ENCODE peak calls at places on chromosome 16, in four cellular contexts. O is cardiac muscle cell, M is AG04450, A is upper lobe of right lung. V is an unnamed sample.

GRCh38 chr16:11560701-11561439 is 25.8 kb downstream of the LITAF start:
- DNase-seq in M (no peak), A (peak; percentile 49), O (no peak), V (no peak)

GRCh38 chr16:23227529-23227928 is 45.0 kb downstream of the SCNN1G start:
- DNase-seq in M (no peak), A (no peak), O (no peak), V (peak; percentile 61)

GRCh38 chr16:12515771-12516170 is 287.9 kb downstream of the CPPED1 start:
- DNase-seq in O (no peak), A (no peak), M (no peak), V (no peak)

GRCh38 chr16:54055864-54056263 is 230.7 kb downstream of the IRX3 start:
- DNase-seq in M (no peak), O (no peak), A (no peak), V (no peak)

GRCh38 chr16:10817963-10818941 is at the start of gene TVP23A:
- DNase-seq in A (no peak), O (peak; percentile 47), M (no peak), V (peak; percentile 52)

GRCh38 chr16:57578521-57579360 is 36.3 kb downstream of the ADGRG5 start:
- DNase-seq in M (no peak), O (no peak), A (no peak), V (no peak)

GRCh38 chr16:67504190-67505021 is 21.1 kb upstream of the AGRP start:
- DNase-seq in M (no peak), O (no peak), A (peak; percentile 75), V (peak; percentile 40)

GRCh38 chr16:69880640-69881133 is 70.4 kb upstream of the CLEC18A start:
- DNase-seq in O (peak; percentile 40), A (no peak), M (no peak), V (no peak)

GRCh38 chr16:58497935-58498334 is 2.0 kb upstream of the NDRG4 start:
- DNase-seq in A (no peak), M (no peak), O (no peak), V (no peak)

GRCh38 chr16:66222756-66223155 is 143.7 kb upstream of the CDH5 start:
- DNase-seq in M (no peak), O (no peak), A (no peak), V (no peak)

GRCh38 chr16:22189473-22190168 is 16.5 kb upstream of the EEF2K start:
- DNase-seq in M (no peak), O (peak; percentile 56), A (peak; percentile 68), V (peak; percentile 38)

GRCh38 chr16:71610936-71611871 is 14.8 kb upstream of the MARVELD3 start:
- DNase-seq in A (peak; percentile 90), M (no peak), O (peak; percentile 78), V (peak; percentile 81)

GRCh38 chr16:14302031-14302398 is 230.9 kb downstream of the MRTFB start:
- DNase-seq in A (peak; percentile 77), O (peak; percentile 86), M (no peak), V (peak; percentile 56)

GRCh38 chr16:68414581-68414980 is 33.7 kb downstream of the SMPD3 start:
- DNase-seq in A (no peak), O (no peak), M (no peak), V (no peak)

GRCh38 chr16:64590516-64590915 is 531.3 kb downstream of the CDH11 start:
- DNase-seq in O (peak; percentile 9), A (no peak), M (no peak), V (no peak)

GRCh38 chr16:64596196-64596595 is 525.7 kb downstream of the CDH11 start:
- DNase-seq in O (no peak), M (no peak), A (no peak), V (no peak)
- H3K9me3 ChIP-seq in O (no peaks in the 10 kb centered on the region), M (no peaks in the 10 kb centered on the region), A (no peaks in the 10 kb centered on the region), V (no peaks in the 10 kb centered on the region)

DNA sequence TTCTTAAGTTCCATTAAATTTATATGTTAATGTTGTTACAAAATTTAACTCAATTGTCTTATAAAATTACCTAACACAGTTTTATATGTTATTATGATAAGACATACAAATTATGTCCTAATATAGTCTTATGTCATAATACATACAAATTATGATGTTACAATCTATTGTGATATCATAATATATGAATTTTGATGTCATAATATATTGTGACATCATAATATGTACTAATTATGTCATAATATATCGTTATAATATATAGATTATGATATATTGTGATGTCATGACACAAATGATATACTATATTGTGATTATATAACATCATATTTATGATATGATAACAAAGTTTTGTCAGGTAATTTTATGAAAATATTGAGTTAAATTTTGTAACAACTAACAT is 1789.6 kb downstream of the TP53TG3F start:
- DNase-seq in M (no peak), O (no peak), A (no peak), V (no peak)
- H3K9me3 ChIP-seq in M (peaks cover 27% of the 10 kb centered on the region), O (peaks cover 8% of the 10 kb centered on the region), A (peaks cover 2% of the 10 kb centered on the region), V (no peaks in the 10 kb centered on the region)

GRCh38 chr16:35598696-35599332 is 2139.4 kb downstream of the TP53TG3F start:
- DNase-seq in A (no peak), M (no peak), O (no peak), V (no peak)

GRCh38 chr16:35602116-35602515 is 2142.7 kb downstream of the TP53TG3F start:
- DNase-seq in A (no peak), M (no peak), O (no peak), V (no peak)

GRCh38 chr16:35596467-35596866 is 2137.1 kb downstream of the TP53TG3F start:
- DNase-seq in O (no peak), M (no peak), A (no peak), V (no peak)

GRCh38 chr16:35599429-35600165 is 2140.2 kb downstream of the TP53TG3F start:
- DNase-seq in O (no peak), M (no peak), A (no peak), V (no peak)
- H3K9me3 ChIP-seq in O (no peaks in the 10 kb centered on the region), M (peaks cover 18% of the 10 kb centered on the region), A (no peaks in the 10 kb centered on the region), V (no peaks in the 10 kb centered on the region)

GRCh38 chr16:82728901-82729300 is 102.1 kb downstream of the CDH13 start:
- DNase-seq in O (no peak), A (no peak), M (no peak), V (no peak)
- H3K9me3 ChIP-seq in O (no peaks in the 10 kb centered on the region), A (no peaks in the 10 kb centered on the region), M (no peaks in the 10 kb centered on the region), V (no peaks in the 10 kb centered on the region)

GRCh38 chr16:76705883-76706282 is 428.7 kb downstream of the CNTNAP4 start:
- DNase-seq in O (no peak), M (no peak), A (no peak), V (no peak)
- H3K9me3 ChIP-seq in O (no peaks in the 10 kb centered on the region), M (no peaks in the 10 kb centered on the region), A (no peaks in the 10 kb centered on the region), V (no peaks in the 10 kb centered on the region)

GRCh38 chr16:35146723-35147458 is 1687.5 kb downstream of the TP53TG3F start:
- DNase-seq in O (no peak), M (no peak), A (peak; percentile 37), V (no peak)
- H3K9me3 ChIP-seq in O (no peaks in the 10 kb centered on the region), M (peaks cover 98% of the 10 kb centered on the region), A (no peaks in the 10 kb centered on the region), V (no peaks in the 10 kb centered on the region)

GRCh38 chr16:46796764-46797269 is 34.2 kb downstream of the C16orf87 start:
- DNase-seq in O (no peak), A (no peak), M (no peak), V (no peak)
- H3K9me3 ChIP-seq in O (no peaks in the 10 kb centered on the region), A (no peaks in the 10 kb centered on the region), M (peaks cover 8% of the 10 kb centered on the region), V (no peaks in the 10 kb centered on the region)